ENCODE peak calls at places on chromosomes 16 and 17, in five cellular contexts. C is sigmoid colon, K is stomach, G is tibial nerve, E is transverse colon. F is an unnamed sample.

GRCh38 chr17:5975651-5976050 is 94.5 kb upstream of the WSCD1 start:
- DNase-seq in C (no peak), K (no peak), G (no peak), E (no peak), F (no peak)

GRCh38 chr17:31136319-31136718 is 41.5 kb downstream of the NF1 start:
- DNase-seq in C (no peak), K (no peak), G (no peak), E (no peak), F (no peak)

GRCh38 chr17:39027037-39027436 is 59.8 kb upstream of the FBXO47 start:
- DNase-seq in C (peak; percentile 87), K (peak; percentile 76), G (peak; percentile 51), E (peak; percentile 75), F (peak; percentile 52)

GRCh38 chr16:67181346-67181745 is 2.4 kb downstream of the MATCAP1 start:
- DNase-seq in C (peak; percentile 86), K (no peak), G (no peak), E (peak; percentile 41), F (peak; percentile 82)

GRCh38 chr17:28041844-28042656 is 427 bp upstream of the NLK start:
- DNase-seq in C (no peak), K (no peak), G (no peak), E (no peak), F (no peak)

GRCh38 chr17:74325743-74326379 is at the start of gene KIF19:
- DNase-seq in C (no peak), K (peak; percentile 55), G (no peak), E (peak; percentile 67), F (no peak)

GRCh38 chr16:177981-178676 is 1.6 kb downstream of the HBA1 start:
- DNase-seq in C (no peak), K (no peak), G (no peak), E (no peak), F (no peak)

GRCh38 chr16:17304814-17305169 is 166.0 kb downstream of the XYLT1 start:
- DNase-seq in C (peak; percentile 92), K (no peak), G (no peak), E (peak; percentile 41), F (no peak)

GRCh38 chr17:78300962-78301820 is 58.7 kb downstream of the SOCS3 start:
- DNase-seq in C (no peak), K (no peak), G (no peak), E (no peak), F (no peak)

GRCh38 chr17:82551779-82552457 is 32.4 kb downstream of the FOXK2 start:
- DNase-seq in C (peak; percentile 91), K (peak; percentile 81), G (peak; percentile 51), E (peak; percentile 82), F (peak; percentile 77)

GRCh38 chr16:68000024-68000423 is 740 bp upstream of the DPEP2 start:
- DNase-seq in C (no peak), K (no peak), G (no peak), E (no peak), F (no peak)

GRCh38 chr17:46978489-46979022 is 497 bp downstream of the RPRML start:
- DNase-seq in C (no peak), K (no peak), G (no peak), E (no peak), F (no peak)

GRCh38 chr17:48555183-48555615 is 10.3 kb upstream of the HOXB2 start:
- DNase-seq in C (no peak), K (no peak), G (no peak), E (no peak), F (no peak)

GRCh38 chr16:2737895-2738418 is 14.5 kb upstream of the SRRM2 start:
- DNase-seq in C (peak; percentile 58), K (no peak), G (no peak), E (no peak), F (no peak)

GRCh38 chr16:31352344-31353115 is 2.4 kb upstream of the ITGAX start:
- DNase-seq in C (peak; percentile 59), K (no peak), G (no peak), E (no peak), F (no peak)

GRCh38 chr16:56286819-56287218 is 95.5 kb downstream of the GNAO1 start:
- DNase-seq in C (no peak), K (no peak), G (no peak), E (no peak), F (no peak)

GRCh38 chr17:75012320-75013076 is at the start of gene MRPL58:
- DNase-seq in C (peak; percentile 93), K (peak; percentile 84), G (peak; percentile 53), E (peak; percentile 86), F (peak; percentile 90)

GRCh38 chr17:48575066-48575582 is 3.0 kb downstream of the HOXB4 start:
- DNase-seq in C (no peak), K (no peak), G (no peak), E (no peak), F (no peak)

GRCh38 chr16:53058882-53059281 is 4.1 kb downstream of the CHD9 start:
- DNase-seq in C (peak; percentile 12), K (no peak), G (no peak), E (no peak), F (no peak)

GRCh38 chr17:78493455-78494188 is 83.6 kb downstream of the DNAH17 start:
- DNase-seq in C (no peak), K (no peak), G (no peak), E (no peak), F (no peak)

GRCh38 chr16:57036945-57037344 is 47.6 kb downstream of the NLRC5 start:
- DNase-seq in C (no peak), K (no peak), G (no peak), E (no peak), F (no peak)

GRCh38 chr16:54268766-54269165 is 17.8 kb downstream of the IRX3 start:
- DNase-seq in C (no peak), K (no peak), G (no peak), E (no peak), F (no peak)

GRCh38 chr17:48594412-48595106 is 980 bp upstream of the HOXB5 start:
- DNase-seq in C (no peak), K (no peak), G (no peak), E (no peak), F (no peak)

GRCh38 chr17:53150101-53150698 is 672.5 kb upstream of the KIF2B start:
- DNase-seq in C (no peak), K (no peak), G (no peak), E (no peak), F (no peak)

GRCh38 chr16:16992986-16993783 is 477.6 kb downstream of the XYLT1 start:
- DNase-seq in C (no peak), K (no peak), G (no peak), E (no peak), F (no peak)

GRCh38 chr17:33523577-33523981 is 230.5 kb upstream of the ASIC2 start:
- DNase-seq in C (peak; percentile 74), K (no peak), G (no peak), E (peak; percentile 10), F (peak; percentile 18)

GRCh38 chr16:55468352-55468990 is 10.5 kb upstream of the MMP2 start:
- DNase-seq in C (no peak), K (no peak), G (no peak), E (no peak), F (no peak)

DNA sequence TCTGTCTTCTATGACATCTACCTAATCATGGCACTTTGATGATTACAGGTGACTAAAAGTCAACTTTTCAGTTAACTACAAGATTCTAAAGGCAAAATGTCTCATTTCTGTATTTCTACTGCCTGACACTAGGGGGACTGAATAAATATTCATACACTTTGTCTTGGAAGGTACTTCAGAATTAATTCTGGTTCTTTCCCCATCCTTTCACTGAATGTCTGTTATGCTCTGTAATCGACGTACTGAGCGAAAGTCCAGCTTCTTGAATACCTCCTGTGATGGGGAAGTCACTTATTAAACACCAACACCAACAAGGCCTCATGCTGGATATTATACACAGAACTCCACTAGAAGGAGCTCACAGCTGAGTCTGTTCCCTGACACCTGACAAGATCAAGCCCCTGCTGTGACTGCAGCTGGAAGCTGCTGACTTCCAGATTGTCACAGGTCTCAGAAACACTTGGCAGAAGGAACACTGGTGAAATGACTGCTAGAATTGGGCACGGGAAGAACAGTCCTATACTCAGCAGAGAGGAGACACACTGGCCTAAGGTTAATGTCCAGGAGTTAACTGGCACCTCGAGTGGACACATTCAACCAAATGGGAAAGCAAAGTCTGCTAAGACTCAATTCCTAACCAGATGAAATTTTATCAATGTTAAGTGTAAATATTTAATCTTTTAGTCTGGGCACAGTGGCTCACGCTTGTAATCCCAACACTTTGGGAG is 31.9 kb downstream of the CMC2 start:
- DNase-seq in C (no peak), K (no peak), G (no peak), E (no peak), F (no peak)
- TF ChIP-seq CTCF in C (no peak), K (no peak), G (peak; percentile 5), E (no peak), F (no peak)

GRCh38 chr16:14668556-14669223 is 25.4 kb downstream of the PLA2G10 start:
- DNase-seq in C (no peak), K (no peak), G (no peak), E (peak; percentile 32), F (no peak)

GRCh38 chr16:14667347-14668266 is 26.5 kb downstream of the PLA2G10 start:
- DNase-seq in C (no peak), K (peak; percentile 29), G (no peak), E (peak; percentile 20), F (no peak)

GRCh38 chr16:14669776-14670175 is 24.3 kb downstream of the PLA2G10 start:
- DNase-seq in C (no peak), K (peak; percentile 91), G (no peak), E (peak; percentile 90), F (peak; percentile 38)

GRCh38 chr16:14676633-14677032 is 17.5 kb downstream of the PLA2G10 start:
- DNase-seq in C (no peak), K (no peak), G (no peak), E (no peak), F (no peak)

GRCh38 chr16:14672403-14672971 is 21.6 kb downstream of the PLA2G10 start:
- DNase-seq in C (no peak), K (peak; percentile 53), G (no peak), E (peak; percentile 39), F (no peak)
- H3K4me1 ChIP-seq in C (no peaks in the 10 kb centered on the region), K (peaks cover 35% of the 10 kb centered on the region), G (no peaks in the 10 kb centered on the region), E (peaks cover 49% of the 10 kb centered on the region), F (no peaks in the 10 kb centered on the region)

DNA sequence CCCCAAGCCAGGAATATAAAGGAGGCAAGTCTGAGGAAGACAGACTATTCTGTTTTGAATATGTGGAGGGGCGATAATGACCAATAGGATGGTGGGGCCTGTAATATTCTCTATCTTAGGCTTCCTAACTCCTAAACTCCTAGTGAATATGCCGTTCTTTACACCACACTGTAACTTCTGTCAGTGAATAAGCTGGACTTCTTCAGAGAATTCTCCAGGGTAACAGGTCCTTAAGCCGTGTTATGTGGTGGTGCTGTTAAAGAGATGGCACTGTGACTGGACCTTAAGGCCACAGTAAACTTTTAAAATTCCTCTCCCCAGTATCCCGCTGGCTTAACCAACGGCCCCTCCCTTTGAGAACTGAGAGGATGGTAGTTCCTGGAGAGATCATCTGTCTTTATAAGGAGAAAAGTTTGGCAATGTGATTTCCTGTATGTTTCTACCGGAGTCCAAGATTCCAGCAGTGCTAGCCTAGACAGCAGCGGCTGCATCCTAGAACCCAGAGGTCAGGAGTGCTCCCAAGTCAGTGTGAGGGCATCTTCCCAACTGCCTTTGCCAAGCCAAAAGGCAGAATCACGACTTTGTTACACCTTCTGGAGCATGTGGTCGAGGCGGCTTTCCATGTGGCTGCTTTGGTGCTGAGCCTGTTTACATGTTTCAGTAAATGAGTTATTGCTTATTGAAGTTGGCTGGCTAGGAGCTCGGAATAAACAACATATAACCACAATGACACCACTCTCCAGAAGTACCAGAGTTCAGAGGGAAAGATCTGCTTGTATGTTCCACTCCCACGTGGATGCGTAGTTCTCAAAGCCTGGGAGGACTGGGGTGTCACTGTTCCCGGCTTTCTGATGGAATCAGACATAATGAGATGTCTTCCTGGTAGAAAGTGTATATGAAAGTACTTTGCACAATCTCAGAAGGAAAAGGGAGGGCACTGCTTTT is 41.0 kb downstream of the TUBD1 start:
- DNase-seq in C (peak; percentile 95), K (peak; percentile 47), G (no peak), E (peak; percentile 70), F (peak; percentile 78)
- TF ChIP-seq EP300 in C (peak; percentile 59), K (peak; percentile 54), G (no peak), E (peak; percentile 87), F (no peak)

GRCh38 chr17:19753661-19754463 is 5.8 kb upstream of the ALDH3A1 start:
- DNase-seq in C (peak; percentile 61), K (peak; percentile 82), G (no peak), E (peak; percentile 64), F (no peak)
- TF ChIP-seq CTCF in C (no peak), K (peak; percentile 56), G (peak; percentile 32), E (peak; percentile 61), F (no peak)

F was measured in ovary.